ENCODE peak calls at places on chromosomes 16 and 17, in eight cellular contexts. One of them, this sample, is unnamed.

GRCh38 chr17:70582777-70583176 is 413.4 kb downstream of the KCNJ2 start:
- DNase-seq in GM03348: no peak
- DNase-seq in fibroblast of the conjunctiva: no peak
- DNase-seq in kidney tubule cell: no peak
- DNase-seq in amniotic stem cell: no peak
- DNase-seq in mesothelial cell of epicardium: no peak
- DNase-seq in mucosa of descending colon: no peak
- DNase-seq in retina: no peak
- DNase-seq in this sample: no peak

GRCh38 chr17:28201315-28201714 is 117.7 kb upstream of the TMEM97 start:
- DNase-seq in GM03348: no peak
- DNase-seq in fibroblast of the conjunctiva: no peak
- DNase-seq in kidney tubule cell: no peak
- DNase-seq in amniotic stem cell: no peak
- DNase-seq in mesothelial cell of epicardium: no peak
- DNase-seq in mucosa of descending colon: no peak
- DNase-seq in retina: no peak
- DNase-seq in this sample: no peak

GRCh38 chr16:4410335-4411075 is 5.9 kb downstream of the CORO7 start:
- DNase-seq in GM03348: no peak
- DNase-seq in fibroblast of the conjunctiva: peak; percentile 70
- DNase-seq in kidney tubule cell: no peak
- DNase-seq in amniotic stem cell: peak; percentile 59
- DNase-seq in mesothelial cell of epicardium: no peak
- DNase-seq in mucosa of descending colon: peak; percentile 75
- DNase-seq in retina: no peak
- DNase-seq in this sample: peak; percentile 82

GRCh38 chr16:69194488-69194887 is 7.5 kb downstream of the SNTB2 start:
- DNase-seq in GM03348: no peak
- DNase-seq in fibroblast of the conjunctiva: no peak
- DNase-seq in kidney tubule cell: no peak
- DNase-seq in amniotic stem cell: no peak
- DNase-seq in mesothelial cell of epicardium: no peak
- DNase-seq in mucosa of descending colon: no peak
- DNase-seq in retina: no peak
- DNase-seq in this sample: no peak

GRCh38 chr17:1074886-1075665 is 78.1 kb downstream of the TIMM22 start:
- DNase-seq in GM03348: no peak
- DNase-seq in fibroblast of the conjunctiva: no peak
- DNase-seq in kidney tubule cell: no peak
- DNase-seq in amniotic stem cell: no peak
- DNase-seq in mesothelial cell of epicardium: no peak
- DNase-seq in mucosa of descending colon: no peak
- DNase-seq in retina: no peak
- DNase-seq in this sample: no peak

GRCh38 chr16:66220766-66221165 is 145.7 kb upstream of the CDH5 start:
- DNase-seq in GM03348: no peak
- DNase-seq in fibroblast of the conjunctiva: no peak
- DNase-seq in kidney tubule cell: no peak
- DNase-seq in amniotic stem cell: no peak
- DNase-seq in mesothelial cell of epicardium: no peak
- DNase-seq in mucosa of descending colon: no peak
- DNase-seq in retina: peak; percentile 53
- DNase-seq in this sample: no peak

GRCh38 chr17:58917228-58917627 is 161.6 kb downstream of the PPM1E start:
- DNase-seq in GM03348: no peak
- DNase-seq in fibroblast of the conjunctiva: no peak
- DNase-seq in kidney tubule cell: no peak
- DNase-seq in amniotic stem cell: no peak
- DNase-seq in mesothelial cell of epicardium: no peak
- DNase-seq in mucosa of descending colon: no peak
- DNase-seq in retina: no peak
- DNase-seq in this sample: no peak

GRCh38 chr16:10868562-10869469 is 8.2 kb upstream of the CIITA start:
- DNase-seq in GM03348: no peak
- DNase-seq in fibroblast of the conjunctiva: no peak
- DNase-seq in kidney tubule cell: no peak
- DNase-seq in amniotic stem cell: no peak
- DNase-seq in mesothelial cell of epicardium: no peak
- DNase-seq in mucosa of descending colon: peak; percentile 45
- DNase-seq in retina: no peak
- DNase-seq in this sample: no peak

GRCh38 chr16:6125483-6126259 is 1028.1 kb upstream of the EEF2KMT start:
- DNase-seq in GM03348: no peak
- DNase-seq in fibroblast of the conjunctiva: no peak
- DNase-seq in kidney tubule cell: peak; percentile 35
- DNase-seq in amniotic stem cell: no peak
- DNase-seq in mesothelial cell of epicardium: no peak
- DNase-seq in mucosa of descending colon: no peak
- DNase-seq in retina: no peak
- DNase-seq in this sample: no peak